ENCODE peak calls at places on chromosomes 1 and 21, in ten cellular contexts. One of them, this sample, is unnamed.

GRCh38 chr1:199766219-199766792 is 261.2 kb upstream of the NR5A2 start:
- DNase-seq in uterus: no peak
- DNase-seq in endodermal cell: no peak
- DNase-seq in upper lobe of right lung: no peak
- DNase-seq in IMR-90: no peak
- DNase-seq in AG04450: no peak
- DNase-seq in adrenal gland: no peak
- DNase-seq in pancreas: no peak
- DNase-seq in tibial artery: no peak
- DNase-seq in CD8-positive, alpha-beta T cell: no peak
- DNase-seq in this sample: no peak

GRCh38 chr1:186834405-186834958 is 5.7 kb downstream of the PLA2G4A start:
- DNase-seq in uterus: no peak
- DNase-seq in endodermal cell: no peak
- DNase-seq in upper lobe of right lung: no peak
- DNase-seq in IMR-90: no peak
- DNase-seq in AG04450: no peak
- DNase-seq in adrenal gland: no peak
- DNase-seq in pancreas: no peak
- DNase-seq in tibial artery: no peak
- DNase-seq in CD8-positive, alpha-beta T cell: no peak
- DNase-seq in this sample: no peak

GRCh38 chr21:37087188-37087587 is 14.1 kb downstream of the TTC3 start:
- DNase-seq in uterus: no peak
- DNase-seq in endodermal cell: no peak
- DNase-seq in upper lobe of right lung: no peak
- DNase-seq in IMR-90: peak; percentile 82
- DNase-seq in AG04450: no peak
- DNase-seq in adrenal gland: peak; percentile 58
- DNase-seq in pancreas: no peak
- DNase-seq in tibial artery: no peak
- DNase-seq in CD8-positive, alpha-beta T cell: no peak
- DNase-seq in this sample: no peak

GRCh38 chr1:58622571-58622970 is 45.5 kb upstream of the TACSTD2 start:
- DNase-seq in uterus: no peak
- DNase-seq in endodermal cell: no peak
- DNase-seq in upper lobe of right lung: no peak
- DNase-seq in IMR-90: no peak
- DNase-seq in AG04450: no peak
- DNase-seq in adrenal gland: no peak
- DNase-seq in pancreas: no peak
- DNase-seq in tibial artery: no peak
- DNase-seq in CD8-positive, alpha-beta T cell: no peak
- DNase-seq in this sample: no peak

GRCh38 chr1:93591833-93592635 is 89.6 kb downstream of the BCAR3 start:
- DNase-seq in uterus: no peak
- DNase-seq in endodermal cell: no peak
- DNase-seq in upper lobe of right lung: peak; percentile 74
- DNase-seq in IMR-90: no peak
- DNase-seq in AG04450: no peak
- DNase-seq in adrenal gland: no peak
- DNase-seq in pancreas: peak; percentile 82
- DNase-seq in tibial artery: no peak
- DNase-seq in CD8-positive, alpha-beta T cell: peak; percentile 15
- DNase-seq in this sample: no peak

GRCh38 chr21:15638856-15639549 is 90.8 kb upstream of the USP25 start:
- DNase-seq in uterus: peak; percentile 50
- DNase-seq in endodermal cell: no peak
- DNase-seq in upper lobe of right lung: peak; percentile 67
- DNase-seq in IMR-90: no peak
- DNase-seq in AG04450: no peak
- DNase-seq in adrenal gland: no peak
- DNase-seq in pancreas: peak; percentile 81
- DNase-seq in tibial artery: no peak
- DNase-seq in CD8-positive, alpha-beta T cell: no peak
- DNase-seq in this sample: no peak

GRCh38 chr1:40692429-40692905 is 963 bp downstream of the NFYC start:
- DNase-seq in uterus: no peak
- DNase-seq in endodermal cell: no peak
- DNase-seq in upper lobe of right lung: no peak
- DNase-seq in IMR-90: peak; percentile 25
- DNase-seq in AG04450: no peak
- DNase-seq in adrenal gland: peak; percentile 38
- DNase-seq in pancreas: no peak
- DNase-seq in tibial artery: no peak
- DNase-seq in CD8-positive, alpha-beta T cell: no peak
- DNase-seq in this sample: no peak

GRCh38 chr1:95287078-95287477 is 53.1 kb downstream of the RWDD3 start:
- DNase-seq in uterus: no peak
- DNase-seq in endodermal cell: no peak
- DNase-seq in upper lobe of right lung: no peak
- DNase-seq in IMR-90: no peak
- DNase-seq in AG04450: no peak
- DNase-seq in adrenal gland: no peak
- DNase-seq in pancreas: no peak
- DNase-seq in tibial artery: no peak
- DNase-seq in CD8-positive, alpha-beta T cell: no peak
- DNase-seq in this sample: no peak

GRCh38 chr1:203402609-203403337 is 51.9 kb upstream of the FMOD start:
- DNase-seq in uterus: peak; percentile 56
- DNase-seq in endodermal cell: no peak
- DNase-seq in upper lobe of right lung: no peak
- DNase-seq in IMR-90: peak; percentile 98
- DNase-seq in AG04450: peak; percentile 90
- DNase-seq in adrenal gland: peak; percentile 43
- DNase-seq in pancreas: no peak
- DNase-seq in tibial artery: no peak
- DNase-seq in CD8-positive, alpha-beta T cell: no peak
- DNase-seq in this sample: no peak

GRCh38 chr1:54581621-54582035 is 33.6 kb downstream of the ACOT11 start:
- DNase-seq in uterus: peak; percentile 86
- DNase-seq in endodermal cell: peak; percentile 66
- DNase-seq in upper lobe of right lung: peak; percentile 95
- DNase-seq in IMR-90: peak; percentile 71
- DNase-seq in AG04450: peak; percentile 13
- DNase-seq in adrenal gland: peak; percentile 98
- DNase-seq in pancreas: peak; percentile 99
- DNase-seq in tibial artery: peak; percentile 99
- DNase-seq in CD8-positive, alpha-beta T cell: no peak
- DNase-seq in this sample: peak; percentile 90

GRCh38 chr1:143584508-143584907 is 387.3 kb downstream of the FAM72C start:
- DNase-seq in uterus: no peak
- DNase-seq in endodermal cell: no peak
- DNase-seq in upper lobe of right lung: no peak
- DNase-seq in IMR-90: no peak
- DNase-seq in AG04450: no peak
- DNase-seq in adrenal gland: no peak
- DNase-seq in pancreas: no peak
- DNase-seq in tibial artery: no peak
- DNase-seq in CD8-positive, alpha-beta T cell: no peak
- DNase-seq in this sample: no peak

DNA sequence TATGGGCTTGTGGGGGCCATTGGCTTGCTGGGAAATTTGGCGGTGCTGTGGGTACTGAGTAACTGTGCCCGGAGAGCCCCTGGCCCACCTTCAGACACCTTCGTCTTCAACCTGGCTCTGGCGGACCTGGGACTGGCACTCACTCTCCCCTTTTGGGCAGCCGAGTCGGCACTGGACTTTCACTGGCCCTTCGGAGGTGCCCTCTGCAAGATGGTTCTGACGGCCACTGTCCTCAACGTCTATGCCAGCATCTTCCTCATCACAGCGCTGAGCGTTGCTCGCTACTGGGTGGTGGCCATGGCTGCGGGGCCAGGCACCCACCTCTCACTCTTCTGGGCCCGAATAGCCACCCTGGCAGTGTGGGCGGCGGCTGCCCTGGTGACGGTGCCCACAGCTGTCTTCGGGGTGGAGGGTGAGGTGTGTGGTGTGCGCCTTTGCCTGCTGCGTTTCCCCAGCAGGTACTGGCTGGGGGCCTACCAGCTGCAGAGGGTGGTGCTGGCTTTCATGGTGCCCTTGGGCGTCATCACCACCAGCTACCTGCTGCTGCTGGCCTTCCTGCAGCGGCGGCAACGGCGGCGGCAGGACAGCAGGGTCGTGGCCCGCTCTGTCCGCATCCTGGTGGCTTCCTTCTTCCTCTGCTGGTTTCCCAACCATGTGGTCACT is 538 bp downstream of the RXFP4 start:
- DNase-seq in uterus: no peak
- DNase-seq in endodermal cell: no peak
- DNase-seq in upper lobe of right lung: peak; percentile 63
- DNase-seq in IMR-90: no peak
- DNase-seq in AG04450: no peak
- DNase-seq in adrenal gland: no peak
- DNase-seq in pancreas: no peak
- DNase-seq in tibial artery: peak; percentile 62
- DNase-seq in CD8-positive, alpha-beta T cell: no peak
- DNase-seq in this sample: no peak
- H3K27ac ChIP-seq in uterus: peak overlapping the region; percentile 67
- H3K27ac ChIP-seq in endodermal cell: no peak overlapping the region
- H3K27ac ChIP-seq in upper lobe of right lung: peak overlapping the region; percentile 89
- H3K27ac ChIP-seq in IMR-90: no peak overlapping the region
- H3K27ac ChIP-seq in AG04450: peak overlapping the region; percentile 61
- H3K27ac ChIP-seq in adrenal gland: no peak overlapping the region
- H3K27ac ChIP-seq in pancreas: peak overlapping the region; percentile 72
- H3K27ac ChIP-seq in tibial artery: peak overlapping the region; percentile 67
- H3K27ac ChIP-seq in CD8-positive, alpha-beta T cell: no peak overlapping the region
- H3K27ac ChIP-seq in this sample: peak overlapping the region; percentile 79

DNA sequence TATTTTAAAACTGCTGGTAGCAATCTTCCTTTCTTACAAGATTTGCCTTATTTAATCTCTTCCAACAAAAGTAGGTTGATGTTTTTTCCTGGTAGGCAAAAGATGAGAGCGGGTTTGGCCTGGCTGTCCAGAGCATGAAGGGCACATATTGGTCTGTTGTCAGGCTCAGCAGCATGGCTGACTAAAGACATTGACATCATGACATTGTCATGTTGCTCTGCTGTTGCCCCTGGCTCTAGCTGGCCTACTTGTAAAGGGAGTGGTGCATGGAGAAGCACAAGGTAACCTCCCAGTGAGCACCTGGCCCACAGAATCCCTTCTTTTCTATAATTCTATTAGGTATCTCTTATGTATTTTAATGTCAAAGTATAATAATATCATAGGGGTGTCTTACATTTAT is 23.6 kb downstream of the GNPAT start:
- DNase-seq in uterus: no peak
- DNase-seq in endodermal cell: no peak
- DNase-seq in upper lobe of right lung: no peak
- DNase-seq in IMR-90: no peak
- DNase-seq in AG04450: no peak
- DNase-seq in adrenal gland: no peak
- DNase-seq in pancreas: no peak
- DNase-seq in tibial artery: no peak
- DNase-seq in CD8-positive, alpha-beta T cell: no peak
- DNase-seq in this sample: no peak
- H3K9me3 ChIP-seq in uterus: no peaks in the 10 kb centered on the region
- H3K9me3 ChIP-seq in endodermal cell: peaks cover 5% of the 10 kb centered on the region
- H3K9me3 ChIP-seq in upper lobe of right lung: no peaks in the 10 kb centered on the region
- H3K9me3 ChIP-seq in IMR-90: peaks cover 2% of the 10 kb centered on the region
- H3K9me3 ChIP-seq in AG04450: peaks cover 4% of the 10 kb centered on the region
- H3K9me3 ChIP-seq in adrenal gland: no peaks in the 10 kb centered on the region
- H3K9me3 ChIP-seq in pancreas: no peaks in the 10 kb centered on the region
- H3K9me3 ChIP-seq in tibial artery: no peaks in the 10 kb centered on the region
- H3K9me3 ChIP-seq in CD8-positive, alpha-beta T cell: no peaks in the 10 kb centered on the region
- H3K9me3 ChIP-seq in this sample: no peaks in the 10 kb centered on the region

GRCh38 chr1:164648211-164649080 is 89.5 kb downstream of the PBX1 start:
- DNase-seq in uterus: no peak
- DNase-seq in endodermal cell: no peak
- DNase-seq in upper lobe of right lung: no peak
- DNase-seq in IMR-90: peak; percentile 31
- DNase-seq in AG04450: no peak
- DNase-seq in adrenal gland: peak; percentile 39
- DNase-seq in pancreas: no peak
- DNase-seq in tibial artery: no peak
- DNase-seq in CD8-positive, alpha-beta T cell: no peak
- DNase-seq in this sample: no peak

GRCh38 chr1:164644268-164644667 is 85.3 kb downstream of the PBX1 start:
- DNase-seq in uterus: no peak
- DNase-seq in endodermal cell: no peak
- DNase-seq in upper lobe of right lung: no peak
- DNase-seq in IMR-90: no peak
- DNase-seq in AG04450: no peak
- DNase-seq in adrenal gland: no peak
- DNase-seq in pancreas: no peak
- DNase-seq in tibial artery: no peak
- DNase-seq in CD8-positive, alpha-beta T cell: no peak
- DNase-seq in this sample: no peak

GRCh38 chr1:164647211-164647610 is 88.2 kb downstream of the PBX1 start:
- DNase-seq in uterus: peak; percentile 97
- DNase-seq in endodermal cell: no peak
- DNase-seq in upper lobe of right lung: no peak
- DNase-seq in IMR-90: no peak
- DNase-seq in AG04450: no peak
- DNase-seq in adrenal gland: no peak
- DNase-seq in pancreas: no peak
- DNase-seq in tibial artery: no peak
- DNase-seq in CD8-positive, alpha-beta T cell: no peak
- DNase-seq in this sample: no peak

GRCh38 chr1:164645921-164646320 is 86.9 kb downstream of the PBX1 start:
- DNase-seq in uterus: no peak
- DNase-seq in endodermal cell: no peak
- DNase-seq in upper lobe of right lung: no peak
- DNase-seq in IMR-90: no peak
- DNase-seq in AG04450: no peak
- DNase-seq in adrenal gland: no peak
- DNase-seq in pancreas: no peak
- DNase-seq in tibial artery: no peak
- DNase-seq in CD8-positive, alpha-beta T cell: no peak
- DNase-seq in this sample: no peak

GRCh38 chr1:164644774-164645634 is 86.0 kb downstream of the PBX1 start:
- DNase-seq in uterus: peak; percentile 68
- DNase-seq in endodermal cell: no peak
- DNase-seq in upper lobe of right lung: no peak
- DNase-seq in IMR-90: peak; percentile 70
- DNase-seq in AG04450: peak; percentile 37
- DNase-seq in adrenal gland: peak; percentile 54
- DNase-seq in pancreas: no peak
- DNase-seq in tibial artery: no peak
- DNase-seq in CD8-positive, alpha-beta T cell: no peak
- DNase-seq in this sample: no peak
- H3K27ac ChIP-seq in uterus: peak overlapping the region; percentile 83
- H3K27ac ChIP-seq in endodermal cell: peak overlapping the region; percentile 97
- H3K27ac ChIP-seq in upper lobe of right lung: no peak overlapping the region
- H3K27ac ChIP-seq in IMR-90: no peak overlapping the region
- H3K27ac ChIP-seq in AG04450: peak overlapping the region; percentile 53
- H3K27ac ChIP-seq in adrenal gland: peak overlapping the region; percentile 60
- H3K27ac ChIP-seq in pancreas: peak overlapping the region; percentile 64
- H3K27ac ChIP-seq in tibial artery: no peak overlapping the region
- H3K27ac ChIP-seq in CD8-positive, alpha-beta T cell: no peak overlapping the region
- H3K27ac ChIP-seq in this sample: peak overlapping the region; percentile 29

DNA sequence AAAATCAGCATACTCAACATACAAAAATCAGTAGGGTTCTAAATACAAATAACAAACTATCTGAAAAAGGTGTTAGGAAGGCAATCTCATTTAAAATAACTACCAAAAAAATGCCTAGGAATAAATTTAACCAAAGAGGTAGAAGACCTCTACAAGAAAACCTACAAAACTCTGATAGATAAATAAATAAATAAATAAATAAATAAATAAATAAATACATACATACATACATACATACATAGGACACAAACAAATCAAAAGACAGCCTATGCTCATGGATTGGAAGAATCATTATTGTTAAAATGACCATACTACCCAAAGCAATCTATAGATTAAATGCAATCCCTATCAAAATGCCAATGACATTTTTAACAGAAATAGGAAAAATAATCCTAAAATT is 194.7 kb downstream of the BARHL2 start:
- DNase-seq in uterus: no peak
- DNase-seq in endodermal cell: no peak
- DNase-seq in upper lobe of right lung: no peak
- DNase-seq in IMR-90: no peak
- DNase-seq in AG04450: no peak
- DNase-seq in adrenal gland: no peak
- DNase-seq in pancreas: no peak
- DNase-seq in tibial artery: no peak
- DNase-seq in CD8-positive, alpha-beta T cell: no peak
- DNase-seq in this sample: no peak
- H3K9me3 ChIP-seq in uterus: no peaks in the 10 kb centered on the region
- H3K9me3 ChIP-seq in endodermal cell: peaks cover 3% of the 10 kb centered on the region
- H3K9me3 ChIP-seq in upper lobe of right lung: no peaks in the 10 kb centered on the region
- H3K9me3 ChIP-seq in IMR-90: no peaks in the 10 kb centered on the region
- H3K9me3 ChIP-seq in AG04450: no peaks in the 10 kb centered on the region
- H3K9me3 ChIP-seq in adrenal gland: no peaks in the 10 kb centered on the region
- H3K9me3 ChIP-seq in pancreas: no peaks in the 10 kb centered on the region
- H3K9me3 ChIP-seq in tibial artery: no peaks in the 10 kb centered on the region
- H3K9me3 ChIP-seq in CD8-positive, alpha-beta T cell: no peaks in the 10 kb centered on the region
- H3K9me3 ChIP-seq in this sample: peaks cover 4% of the 10 kb centered on the region

This sample was measured in heart left ventricle.